ENCODE peak calls at places on chromosomes 1 and 21, in four cellular contexts. K is brain microvascular endothelial cell, Y is HepG2, U is prostate gland. R is an unnamed sample.

GRCh38 chr1:101130673-101131072 is 105.1 kb upstream of the DPH5 start:
- DNase-seq in K (peak; percentile 27), U (no peak), Y (no peak), R (no peak)

GRCh38 chr21:46126321-46127238 is 28.7 kb downstream of the COL6A2 start:
- DNase-seq in U (no peak), K (no peak), Y (no peak), R (no peak)

GRCh38 chr1:90394247-90394646 is 322.9 kb downstream of the BARHL2 start:
- DNase-seq in U (no peak), K (no peak), Y (no peak), R (peak; percentile 14)

GRCh38 chr1:204128964-204129896 is 22.6 kb downstream of the ETNK2 start:
- DNase-seq in K (peak; percentile 29), Y (no peak), U (peak; percentile 93), R (peak; percentile 62)

GRCh38 chr1:64755356-64755755 is 10.5 kb downstream of the RAVER2 start:
- DNase-seq in K (no peak), U (no peak), Y (no peak), R (peak; percentile 86)

GRCh38 chr21:43318841-43319781 is 107.8 kb downstream of the SIK1 start:
- DNase-seq in U (no peak), K (peak; percentile 80), Y (no peak), R (no peak)

GRCh38 chr1:17198476-17199258 is 6.3 kb upstream of the PADI1 start:
- DNase-seq in Y (no peak), U (no peak), K (no peak), R (no peak)

GRCh38 chr1:94866178-94866822 is 46.1 kb downstream of the SLC44A3 start:
- DNase-seq in K (peak; percentile 49), U (no peak), Y (no peak), R (no peak)

GRCh38 chr21:36211660-36212512 is 55.3 kb downstream of the DOP1B start:
- DNase-seq in Y (no peak), K (peak; percentile 62), U (no peak), R (no peak)

GRCh38 chr1:90989990-90990389 is 31.8 kb downstream of the ZNF644 start:
- DNase-seq in U (no peak), K (no peak), Y (no peak), R (no peak)

GRCh38 chr1:221071761-221072160 is 192.5 kb downstream of the HLX start:
- DNase-seq in Y (no peak), K (no peak), U (no peak), R (no peak)

GRCh38 chr1:110538082-110538481 is 19.1 kb upstream of the KCNA10 start:
- DNase-seq in U (no peak), K (no peak), Y (no peak), R (no peak)

GRCh38 chr1:184753608-184754478 is 815 bp downstream of the EDEM3 start:
- DNase-seq in K (peak; percentile 8), Y (peak; percentile 16), U (no peak), R (peak; percentile 36)

GRCh38 chr1:111032295-111032897 is 68.7 kb upstream of the LRIF1 start:
- DNase-seq in K (peak; percentile 54), Y (peak; percentile 51), U (peak; percentile 7), R (peak; percentile 40)

GRCh38 chr1:91015794-91016550 is 5.9 kb downstream of the ZNF644 start:
- DNase-seq in U (no peak), Y (peak; percentile 90), K (peak; percentile 34), R (peak; percentile 8)

GRCh38 chr1:27547220-27548116 is 56.5 kb downstream of the AHDC1 start:
- DNase-seq in U (no peak), K (no peak), Y (no peak), R (no peak)

GRCh38 chr1:115277276-115277675 is 60.8 kb downstream of the NGF start:
- DNase-seq in U (no peak), Y (no peak), K (no peak), R (no peak)

GRCh38 chr1:236861560-236862230 is 66.6 kb downstream of the MTR start:
- DNase-seq in K (no peak), Y (peak; percentile 80), U (no peak), R (no peak)

GRCh38 chr1:232226197-232226681 is 403.7 kb downstream of the SIPA1L2 start:
- DNase-seq in U (no peak), Y (no peak), K (peak; percentile 48), R (peak; percentile 38)

GRCh38 chr1:2837823-2838222 is 36.3 kb upstream of the TTC34 start:
- DNase-seq in U (no peak), Y (no peak), K (no peak), R (no peak)

GRCh38 chr1:228037401-228038386 is 30.9 kb downstream of the WNT3A start:
- DNase-seq in U (no peak), K (peak; percentile 37), Y (no peak), R (no peak)

GRCh38 chr1:110292327-110292741 is 46.8 kb upstream of the RBM15 start:
- DNase-seq in K (peak; percentile 14), U (peak; percentile 14), Y (no peak), R (peak; percentile 19)

GRCh38 chr1:54543729-54544496 is 4.1 kb upstream of the ACOT11 start:
- DNase-seq in U (no peak), Y (no peak), K (no peak), R (no peak)

GRCh38 chr1:167454304-167454928 is 63.9 kb downstream of the CD247 start:
- DNase-seq in Y (no peak), U (no peak), K (no peak), R (no peak)

GRCh38 chr1:12617511-12617900 is 504 bp downstream of the DHRS3 start:
- DNase-seq in U (peak; percentile 65), Y (peak; percentile 36), K (no peak), R (peak; percentile 73)
- H3K4me3 ChIP-seq in U (peak overlapping the region; percentile 85), Y (peak overlapping the region; percentile 91), K (peak overlapping the region; percentile 93), R (peak overlapping the region; percentile 64)

DNA sequence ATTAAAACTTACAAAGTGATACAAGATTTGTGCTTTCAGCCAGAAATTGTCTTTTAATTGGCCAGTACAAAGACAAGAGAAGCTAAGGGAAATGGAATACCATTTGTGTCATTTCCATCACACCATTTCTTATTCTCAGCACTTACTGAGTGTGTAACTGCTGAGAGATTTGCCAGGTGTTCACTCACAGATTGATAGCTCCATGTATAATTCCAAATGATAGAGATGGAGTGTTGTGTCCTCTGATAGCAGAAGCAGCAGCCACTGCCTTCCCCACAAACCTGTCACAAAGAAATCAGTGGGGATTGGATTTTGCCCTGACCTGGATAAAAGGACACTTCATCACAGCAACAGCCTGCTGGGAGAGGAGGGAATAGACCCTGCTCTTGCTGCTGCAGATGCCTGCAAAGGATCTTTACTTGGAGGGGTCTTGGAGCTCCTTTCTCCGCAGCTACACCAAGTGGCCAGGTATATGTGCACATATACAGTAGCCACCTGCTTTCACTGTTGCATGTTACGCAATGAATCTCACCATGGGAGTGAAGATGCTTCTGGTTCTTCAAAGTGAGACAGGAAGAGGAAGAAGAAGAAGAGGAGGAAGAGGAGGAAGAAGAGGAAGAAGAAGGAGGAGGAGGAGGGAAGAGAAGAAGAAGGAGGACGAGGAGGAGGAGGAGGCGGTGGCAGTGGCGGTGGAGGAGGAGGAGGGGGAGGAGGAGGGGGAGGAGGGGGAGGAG is 78.7 kb upstream of the KCNJ15 start:
- DNase-seq in U (no peak), Y (no peak), K (no peak), R (no peak)
- H3K4me3 ChIP-seq in U (no peak overlapping the region), Y (no peak overlapping the region), K (no peak overlapping the region), R (no peak overlapping the region)

GRCh38 chr1:37031871-37032270 is 2.4 kb downstream of the GRIK3 start:
- DNase-seq in Y (no peak), U (no peak), K (no peak), R (no peak)

GRCh38 chr1:37035014-37035686 is 835 bp upstream of the GRIK3 start:
- DNase-seq in Y (no peak), K (no peak), U (no peak), R (no peak)

GRCh38 chr1:37032660-37033354 is 1.5 kb downstream of the GRIK3 start:
- DNase-seq in Y (no peak), U (no peak), K (no peak), R (no peak)

GRCh38 chr1:37034301-37035013 is at the start of gene GRIK3:
- DNase-seq in K (no peak), Y (no peak), U (no peak), R (no peak)

DNA sequence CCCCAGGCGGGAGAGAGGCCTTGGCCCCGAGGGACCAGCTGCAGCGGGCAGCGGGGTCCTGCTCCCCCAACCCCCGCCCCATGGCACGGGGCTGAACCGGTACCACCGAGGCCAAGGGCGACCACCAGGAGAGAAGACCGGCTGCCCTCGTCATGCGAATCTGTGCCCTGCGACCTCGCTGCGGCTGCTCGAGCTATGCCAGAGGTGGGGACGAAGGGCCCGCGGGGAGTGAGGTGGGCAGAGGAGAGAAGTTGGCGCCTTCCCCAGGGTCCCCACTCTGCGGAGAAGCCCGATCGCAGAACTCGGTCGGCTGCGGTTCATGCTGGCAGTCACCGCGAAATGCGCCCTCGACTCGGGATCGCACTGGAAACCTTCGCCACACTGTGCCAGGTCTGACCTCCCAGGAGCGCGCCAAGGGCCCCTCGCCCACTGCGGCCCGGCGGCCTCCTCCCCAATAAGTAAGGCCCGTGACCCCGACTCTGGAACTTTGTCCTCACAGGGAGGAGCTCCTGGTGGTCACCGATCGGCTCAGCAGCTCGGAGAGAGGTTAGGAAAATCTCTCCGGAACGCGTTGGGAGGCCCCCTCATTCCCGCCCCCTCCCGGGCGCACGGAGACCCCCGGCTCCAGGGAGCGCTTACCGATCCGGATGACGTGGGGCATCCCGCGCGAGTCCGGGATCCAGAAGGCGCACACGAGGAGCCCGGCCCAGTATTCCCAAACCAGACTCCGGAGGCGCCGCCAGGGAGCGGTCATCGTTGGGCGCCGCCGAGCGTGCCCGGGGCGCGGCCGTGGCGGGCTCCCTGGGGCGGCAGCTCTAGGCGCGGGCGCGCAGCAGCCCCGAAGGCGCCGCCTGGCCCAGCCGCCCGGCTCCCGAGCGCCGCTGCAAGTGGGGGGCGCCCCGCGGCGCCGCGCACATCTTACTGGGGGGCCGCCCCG is 692 bp downstream of the GRIK3 start:
- DNase-seq in U (no peak), K (no peak), Y (no peak), R (no peak)
- H3K4me3 ChIP-seq in U (no peak overlapping the region), K (no peak overlapping the region), Y (no peak overlapping the region), R (no peak overlapping the region)

DNA sequence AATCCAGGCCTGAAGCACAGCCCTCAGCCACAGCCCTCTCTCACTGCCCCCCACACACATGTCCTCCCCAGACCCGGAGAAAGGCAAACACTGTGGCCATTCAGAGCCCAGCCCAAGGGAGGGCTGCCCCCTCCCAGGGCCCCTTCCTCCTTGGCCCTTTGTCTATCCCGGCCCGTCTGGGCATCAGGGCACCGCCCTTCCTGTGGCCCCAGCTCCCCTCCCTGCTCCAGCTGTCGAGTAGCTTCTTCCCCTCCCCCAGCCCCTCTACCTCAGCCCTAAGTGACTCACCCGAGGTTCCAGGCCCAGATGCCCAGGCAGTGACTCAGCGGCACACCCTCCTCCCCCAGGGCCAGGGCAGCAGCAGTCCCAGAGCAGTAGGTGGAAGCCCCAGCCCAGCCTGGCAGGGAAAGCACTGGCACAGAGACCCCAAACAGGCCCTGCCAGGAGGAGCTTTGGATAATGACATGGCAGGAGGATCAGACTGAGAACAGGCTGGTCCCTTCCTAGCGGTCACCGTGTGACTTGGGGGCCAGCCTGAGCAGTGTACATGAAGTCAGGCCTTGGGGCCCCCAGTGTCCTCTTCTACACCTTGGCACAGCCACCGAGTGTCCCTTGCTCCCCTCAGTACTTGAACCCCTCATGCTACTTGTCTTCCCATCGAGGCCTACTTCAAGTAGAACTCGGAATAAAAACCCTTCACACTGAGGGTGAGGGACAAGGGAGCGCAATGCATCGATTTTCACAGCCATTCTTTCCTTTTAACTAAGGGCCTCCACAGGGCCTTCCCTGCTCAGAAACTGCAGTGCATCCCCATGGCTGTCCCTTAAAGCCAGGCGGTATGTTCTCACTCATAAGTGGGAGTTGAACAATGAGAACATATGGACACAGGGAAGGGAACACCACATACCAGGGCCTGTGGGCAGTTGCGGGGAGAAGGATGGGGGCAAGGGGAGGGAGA is 1.0 kb upstream of the S100A2 start:
- DNase-seq in Y (peak; percentile 89), U (peak; percentile 95), K (peak; percentile 98), R (peak; percentile 99)
- H3K4me3 ChIP-seq in Y (no peak overlapping the region), U (no peak overlapping the region), K (no peak overlapping the region), R (no peak overlapping the region)

R was measured in small intestine.